ENCODE peak calls at places on chromosomes 6 and 20, in four cellular contexts. D is HFF-Myc, B is chondrocyte, H is hepatocyte. W is an unnamed sample.

GRCh38 chr6:127550403-127550802 is 26.6 kb upstream of the C6orf58 start:
- DNase-seq in D (no peak), B (no peak), H (no peak), W (no peak)

GRCh38 chr20:37305079-37305478 is 15.6 kb downstream of the MANBAL start:
- DNase-seq in D (no peak), B (no peak), H (no peak), W (no peak)

GRCh38 chr6:32070814-32071466 is 32.7 kb downstream of the CYP21A2 start:
- DNase-seq in D (no peak), B (no peak), H (no peak), W (no peak)

GRCh38 chr6:10386260-10386659 is 28.6 kb downstream of the TFAP2A start:
- DNase-seq in D (no peak), B (no peak), H (no peak), W (no peak)

GRCh38 chr6:96792791-96793190 is 44.5 kb downstream of the GPR63 start:
- DNase-seq in D (no peak), B (no peak), H (peak; percentile 30), W (no peak)

GRCh38 chr6:101534821-101535220 is 141.3 kb downstream of the GRIK2 start:
- DNase-seq in D (no peak), B (no peak), H (no peak), W (no peak)

GRCh38 chr6:168827484-168827883 is 386.5 kb downstream of the SMOC2 start:
- DNase-seq in D (no peak), B (no peak), H (peak; percentile 42), W (no peak)

GRCh38 chr6:79712616-79713015 is 81.5 kb downstream of the SH3BGRL2 start:
- DNase-seq in D (no peak), B (no peak), H (no peak), W (no peak)

GRCh38 chr20:19806806-19807691 is 49.0 kb downstream of the RIN2 start:
- DNase-seq in D (no peak), B (no peak), H (no peak), W (no peak)

GRCh38 chr6:25302677-25303128 is 23.5 kb downstream of the CARMIL1 start:
- DNase-seq in D (no peak), B (no peak), H (peak; percentile 58), W (no peak)

GRCh38 chr20:46945465-46945864 is 50.8 kb downstream of the EYA2 start:
- DNase-seq in D (no peak), B (no peak), H (no peak), W (no peak)

GRCh38 chr20:20076297-20077065 is 24.1 kb downstream of the CFAP61 start:
- DNase-seq in D (no peak), B (no peak), H (peak; percentile 33), W (no peak)

GRCh38 chr6:63525186-63525878 is 46.9 kb upstream of the LOC128125822 start:
- DNase-seq in D (no peak), B (no peak), H (no peak), W (no peak)

GRCh38 chr20:62205618-62206387 is 14.3 kb downstream of the HRH3 start:
- DNase-seq in D (no peak), B (peak; percentile 95), H (no peak), W (no peak)

GRCh38 chr6:88177961-88178464 is 11.9 kb upstream of the CNR1 start:
- DNase-seq in D (no peak), B (no peak), H (peak; percentile 48), W (no peak)

GRCh38 chr6:1738682-1739081 is 129.0 kb downstream of the FOXC1 start:
- DNase-seq in D (no peak), B (no peak), H (no peak), W (no peak)

GRCh38 chr6:164108869-164109769 is 694.6 kb downstream of the QKI start:
- DNase-seq in D (no peak), B (no peak), H (no peak), W (no peak)

GRCh38 chr6:150712502-150713252 is 113.0 kb downstream of the PLEKHG1 start:
- DNase-seq in D (no peak), B (no peak), H (no peak), W (no peak)

GRCh38 chr6:52077180-52077884 is 10.1 kb downstream of the PKHD1 start:
- DNase-seq in D (no peak), B (no peak), H (no peak), W (no peak)

GRCh38 chr6:151075527-151075926 is 164.2 kb upstream of the AKAP12 start:
- DNase-seq in D (no peak), B (no peak), H (no peak), W (no peak)

GRCh38 chr6:24520929-24521546 is 26.3 kb downstream of the ALDH5A1 start:
- DNase-seq in D (no peak), B (no peak), H (peak; percentile 69), W (peak; percentile 62)

GRCh38 chr6:138981416-138981815 is 6.6 kb downstream of the REPS1 start:
- DNase-seq in D (no peak), B (no peak), H (no peak), W (no peak)

GRCh38 chr20:53399592-53400335 is 193.9 kb downstream of the ZNF217 start:
- DNase-seq in D (no peak), B (no peak), H (no peak), W (no peak)

GRCh38 chr6:145963216-145964068 is 716 bp downstream of the SHPRH start:
- DNase-seq in D (no peak), B (peak; percentile 86), H (peak; percentile 72), W (peak; percentile 44)

GRCh38 chr20:19823971-19824370 is 65.9 kb downstream of the RIN2 start:
- DNase-seq in D (no peak), B (no peak), H (no peak), W (no peak)

GRCh38 chr6:38364127-38364526 is 275.6 kb downstream of the BTBD9 start:
- DNase-seq in D (no peak), B (no peak), H (no peak), W (no peak)

GRCh38 chr6:81491486-81492101 is 260.9 kb downstream of the TENT5A start:
- DNase-seq in D (no peak), B (no peak), H (peak; percentile 13), W (no peak)

GRCh38 chr6:7391244-7391643 is 1.6 kb downstream of the RIOK1 start:
- DNase-seq in D (no peak), B (no peak), H (no peak), W (no peak)

GRCh38 chr20:53900380-53900999 is 169.9 kb downstream of the BCAS1 start:
- DNase-seq in D (no peak), B (no peak), H (no peak), W (no peak)

GRCh38 chr20:41798926-41799502 is 180.8 kb upstream of the CHD6 start:
- DNase-seq in D (no peak), B (no peak), H (no peak), W (no peak)

GRCh38 chr20:47781631-47782030 is 3.6 kb downstream of the SULF2 start:
- DNase-seq in D (no peak), B (no peak), H (no peak), W (no peak)

GRCh38 chr6:39452306-39452705 is 129.8 kb upstream of the KCNK16 start:
- DNase-seq in D (no peak), B (no peak), H (no peak), W (no peak)

GRCh38 chr6:39452746-39453145 is 130.2 kb upstream of the KCNK16 start:
- DNase-seq in D (no peak), B (no peak), H (no peak), W (no peak)

GRCh38 chr6:39453956-39454524 is 131.5 kb upstream of the KCNK16 start:
- DNase-seq in D (no peak), B (no peak), H (no peak), W (no peak)

GRCh38 chr6:39453236-39453635 is 130.7 kb upstream of the KCNK16 start:
- DNase-seq in D (no peak), B (no peak), H (no peak), W (no peak)

DNA sequence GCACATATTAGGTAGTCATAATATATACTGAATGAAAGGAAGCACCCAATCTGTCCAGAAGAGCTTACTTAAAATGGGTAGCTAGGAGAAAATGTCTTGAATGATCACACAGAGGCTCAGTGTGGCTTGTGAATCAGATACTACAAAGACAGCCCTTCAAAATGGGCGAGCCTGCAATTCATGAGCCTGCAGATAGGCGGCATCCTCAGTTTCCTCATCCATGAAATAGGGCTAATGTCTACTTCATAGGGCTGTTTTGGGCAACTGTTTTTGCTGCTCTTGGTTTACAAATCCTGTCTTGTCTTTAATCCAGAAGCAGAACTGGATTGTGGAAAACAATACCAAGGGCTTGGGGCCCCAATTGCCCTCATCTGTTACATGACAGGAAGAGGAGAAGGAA is 129.3 kb upstream of the KCNK16 start:
- DNase-seq in D (no peak), B (no peak), H (no peak), W (no peak)
- TF ChIP-seq CTCF in D (peak; percentile 57), B (peak; percentile 52), H (no peak), W (peak; percentile 25)

GRCh38 chr20:63377256-63378114 is 16.3 kb upstream of the CHRNA4 start:
- DNase-seq in D (no peak), B (no peak), H (peak; percentile 33), W (no peak)

GRCh38 chr20:63379296-63379695 is 18.1 kb upstream of the CHRNA4 start:
- DNase-seq in D (no peak), B (no peak), H (no peak), W (no peak)

GRCh38 chr20:63380346-63380870 is 19.3 kb upstream of the CHRNA4 start:
- DNase-seq in D (no peak), B (no peak), H (no peak), W (no peak)

GRCh38 chr20:63378115-63378429 is 16.9 kb upstream of the CHRNA4 start:
- DNase-seq in D (no peak), B (no peak), H (no peak), W (no peak)

GRCh38 chr20:63378626-63379025 is 17.5 kb upstream of the CHRNA4 start:
- DNase-seq in D (no peak), B (no peak), H (peak; percentile 45), W (no peak)
- TF ChIP-seq CTCF in D (no peak), B (no peak), H (no peak), W (no peak)

GRCh38 chr6:89793586-89793985 is 26.0 kb downstream of the MDN1 start:
- DNase-seq in D (no peak), B (no peak), H (no peak), W (no peak)
- TF ChIP-seq CTCF in D (no peak), B (no peak), H (no peak), W (no peak)

GRCh38 chr20:60136640-60137411 is 178.6 kb downstream of the CDH26 start:
- DNase-seq in D (no peak), B (no peak), H (no peak), W (no peak)

GRCh38 chr20:60138263-60139127 is 180.3 kb downstream of the CDH26 start:
- DNase-seq in D (no peak), B (no peak), H (no peak), W (peak; percentile 48)

GRCh38 chr20:60139663-60140446 is 181.6 kb downstream of the CDH26 start:
- DNase-seq in D (no peak), B (no peak), H (no peak), W (no peak)

GRCh38 chr20:60135276-60135675 is 177.1 kb downstream of the CDH26 start:
- DNase-seq in D (no peak), B (no peak), H (no peak), W (no peak)

DNA sequence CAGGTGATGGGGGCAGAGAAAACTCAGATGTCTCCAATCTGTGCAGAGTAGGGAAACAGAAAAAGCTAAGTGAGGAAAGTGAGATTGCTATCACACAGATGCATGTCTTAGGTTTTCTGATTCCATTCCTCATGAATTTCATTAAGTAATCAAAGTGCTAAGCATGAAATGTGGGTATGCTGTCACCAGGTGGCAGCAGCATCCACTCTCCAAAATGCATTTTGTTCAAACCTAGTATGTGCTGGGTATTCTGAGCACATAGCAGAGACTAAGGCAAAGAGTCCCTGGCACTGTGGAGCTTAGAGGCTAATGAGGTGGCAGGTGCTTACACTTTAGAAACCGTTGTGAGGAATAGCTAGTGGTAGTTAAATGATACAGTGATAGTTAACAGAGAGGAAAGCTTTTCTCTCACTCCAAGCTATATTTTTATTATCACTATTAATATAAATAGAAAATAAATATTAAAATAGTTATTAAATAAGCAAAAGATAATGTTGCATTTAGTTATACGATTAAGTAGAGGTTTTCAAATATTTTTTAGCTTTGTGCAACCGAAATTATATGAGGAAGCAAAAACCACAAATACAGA is 179.5 kb downstream of the CDH26 start:
- DNase-seq in D (no peak), B (no peak), H (no peak), W (peak; percentile 21)
- TF ChIP-seq CTCF in D (peak; percentile 50), B (peak; percentile 66), H (peak; percentile 17), W (peak; percentile 39)

W was measured in transverse colon.